ENCODE peak calls at places on chromosomes 2 and 18, in four cellular contexts. Z is mesendoderm, K is H1, W is IMR-90. N is an unnamed sample.

GRCh38 chr2:226738821-226739507 is 60.7 kb downstream of the IRS1 start:
- DNase-seq in Z (peak), W (no peak), K (no peak), N (no peak)

GRCh38 chr2:138779451-138780440 is at the start of gene NXPH2:
- DNase-seq in W (no peak), Z (peak), K (peak), N (peak)

GRCh38 chr2:137467246-137467862 is 496.9 kb upstream of the HNMT start:
- DNase-seq in Z (peak), W (no peak), K (peak), N (peak)

GRCh38 chr2:237254369-237254861 is 159.5 kb downstream of the COL6A3 start:
- DNase-seq in Z (no peak), W (peak), K (no peak), N (no peak)

GRCh38 chr2:216560695-216561370 is 62.2 kb downstream of the RPL37A start:
- DNase-seq in K (no peak), W (peak), Z (no peak), N (no peak)

GRCh38 chr2:31188141-31188540 is 29.2 kb downstream of the CAPN14 start:
- DNase-seq in K (peak), W (no peak), Z (no peak), N (no peak)

GRCh38 chr2:3703741-3704355 is 473 bp downstream of the DCDC2C start:
- DNase-seq in W (no peak), Z (no peak), K (no peak), N (no peak)

GRCh38 chr2:112691761-112692370 is 29.0 kb upstream of the NT5DC4 start:
- DNase-seq in Z (no peak), K (no peak), W (peak), N (no peak)

GRCh38 chr18:44712025-44712424 is 31.3 kb downstream of the SETBP1 start:
- DNase-seq in W (no peak), K (no peak), Z (peak), N (no peak)

GRCh38 chr2:11399113-11399762 is 54.8 kb upstream of the ROCK2 start:
- DNase-seq in K (no peak), Z (no peak), W (no peak), N (no peak)

GRCh38 chr18:35441857-35442595 is 55.7 kb downstream of the INO80C start:
- DNase-seq in Z (no peak), K (no peak), W (no peak), N (no peak)

GRCh38 chr2:72475246-72475645 is 327.6 kb upstream of the CYP26B1 start:
- DNase-seq in Z (peak), W (no peak), K (no peak), N (no peak)

GRCh38 chr2:238101891-238102841 is 2.0 kb downstream of the ESPNL start:
- DNase-seq in W (no peak), K (peak), Z (peak), N (peak)

GRCh38 chr2:181063696-181064095 is 83.3 kb downstream of the UBE2E3 start:
- DNase-seq in K (no peak), W (peak), Z (no peak), N (no peak)

GRCh38 chr18:68588169-68588568 is 126.7 kb downstream of the TMX3 start:
- DNase-seq in W (no peak), Z (peak), K (no peak), N (no peak)

GRCh38 chr2:7738596-7738995 is 821.4 kb downstream of the RNF144A start:
- DNase-seq in Z (no peak), W (no peak), K (no peak), N (no peak)

GRCh38 chr18:55795101-55795669 is 207.2 kb upstream of the TCF4 start:
- DNase-seq in Z (no peak), K (no peak), W (peak), N (no peak)

GRCh38 chr2:149972039-149972438 is 384.5 kb upstream of the MMADHC start:
- DNase-seq in W (peak), K (no peak), Z (no peak), N (no peak)

GRCh38 chr2:217978536-217979150 is 24.2 kb downstream of the TNS1 start:
- DNase-seq in Z (peak), K (peak), W (no peak), N (peak)

GRCh38 chr2:69567157-69567908 is 76.2 kb downstream of the AAK1 start:
- DNase-seq in W (peak), K (no peak), Z (no peak), N (no peak)

GRCh38 chr2:101188683-101189405 is 37.7 kb upstream of the TBC1D8 start:
- DNase-seq in Z (peak), K (peak), W (peak), N (peak)

GRCh38 chr18:10526211-10526949 is 553 bp downstream of the NAPG start:
- DNase-seq in K (peak), W (peak), Z (peak), N (peak)

GRCh38 chr2:70616168-70616694 is 62.6 kb upstream of the TGFA start:
- DNase-seq in W (no peak), Z (no peak), K (no peak), N (no peak)

GRCh38 chr2:169280502-169280901 is 81.8 kb downstream of the LRP2 start:
- DNase-seq in W (no peak), K (no peak), Z (no peak), N (no peak)

GRCh38 chr2:70124983-70125480 is 37.8 kb downstream of the PCBP1 start:
- DNase-seq in W (peak), Z (peak), K (peak), N (peak)

GRCh38 chr2:207254526-207255464 is 89.0 kb upstream of the KLF7 start:
- DNase-seq in W (peak), K (no peak), Z (peak), N (no peak)

DNA sequence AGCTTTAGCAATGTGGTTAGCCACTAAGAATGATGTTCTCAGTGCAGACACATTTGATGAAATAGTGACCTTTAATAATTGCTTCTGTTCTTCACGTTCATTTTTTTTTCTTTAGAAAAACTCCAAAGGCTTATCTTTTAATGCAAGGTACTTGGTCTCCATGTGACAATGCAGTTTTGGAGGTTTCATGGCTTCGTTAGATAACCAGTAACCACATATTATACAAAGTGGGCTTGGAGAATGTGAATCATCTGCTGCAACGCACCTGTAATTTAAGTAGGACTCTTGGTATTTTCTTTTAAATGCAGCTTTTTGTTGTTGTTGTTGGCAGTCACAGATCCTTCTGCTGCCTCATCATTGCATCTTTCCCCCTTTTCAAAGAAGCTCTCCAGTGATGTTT is 1606.3 kb downstream of the SUCLG1 start:
- DNase-seq in Z (no peak), W (no peak), K (no peak), N (no peak)
- H3K56ac ChIP-seq in Z (no peak), W (no peak), K (no peak), N (no peak)

DNA sequence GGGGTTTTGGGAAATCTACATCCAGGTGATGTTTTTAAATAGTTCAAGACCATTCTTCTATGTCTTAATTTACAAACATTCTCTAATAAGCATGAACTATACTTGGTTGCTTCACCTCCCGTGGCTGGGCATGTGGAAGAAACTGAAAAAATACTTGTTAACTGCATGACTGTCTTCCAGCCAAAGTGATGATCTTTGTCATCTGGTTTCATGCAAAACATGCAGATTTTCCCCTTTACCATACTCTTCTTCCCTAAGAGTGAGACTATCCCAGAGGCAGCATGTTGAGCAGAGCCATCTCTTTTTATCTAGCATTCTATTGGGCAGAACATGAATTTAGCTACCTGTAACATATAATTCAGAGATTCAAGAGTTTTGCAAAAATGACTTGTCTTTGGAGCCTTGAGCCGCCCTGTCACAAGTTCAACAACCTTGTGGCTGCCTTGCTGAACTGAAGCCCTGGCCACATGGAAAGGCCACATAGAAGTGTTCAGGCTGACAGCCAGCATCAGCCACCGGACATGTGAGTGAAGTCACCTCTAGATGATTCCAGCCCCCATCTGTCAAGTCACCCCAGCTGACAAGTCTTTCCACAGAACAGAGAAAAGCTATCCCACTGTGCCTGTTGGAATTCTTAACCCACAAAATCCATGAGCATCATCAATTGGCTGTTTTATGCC is 142.8 kb downstream of the ANKRD44 start:
- DNase-seq in Z (no peak), K (no peak), W (no peak), N (no peak)
- H3K23ac ChIP-seq in Z (no peak), K (no peak), W (no peak), N (no peak)

GRCh38 chr2:189221811-189222210 is 42.2 kb upstream of the COL5A2 start:
- DNase-seq in W (peak), K (no peak), Z (no peak), N (no peak)

GRCh38 chr2:189222440-189222839 is 42.9 kb upstream of the COL5A2 start:
- DNase-seq in Z (no peak), K (no peak), W (no peak), N (no peak)

GRCh38 chr2:189226017-189226416 is 46.5 kb upstream of the COL5A2 start:
- DNase-seq in K (no peak), W (no peak), Z (no peak), N (no peak)

DNA sequence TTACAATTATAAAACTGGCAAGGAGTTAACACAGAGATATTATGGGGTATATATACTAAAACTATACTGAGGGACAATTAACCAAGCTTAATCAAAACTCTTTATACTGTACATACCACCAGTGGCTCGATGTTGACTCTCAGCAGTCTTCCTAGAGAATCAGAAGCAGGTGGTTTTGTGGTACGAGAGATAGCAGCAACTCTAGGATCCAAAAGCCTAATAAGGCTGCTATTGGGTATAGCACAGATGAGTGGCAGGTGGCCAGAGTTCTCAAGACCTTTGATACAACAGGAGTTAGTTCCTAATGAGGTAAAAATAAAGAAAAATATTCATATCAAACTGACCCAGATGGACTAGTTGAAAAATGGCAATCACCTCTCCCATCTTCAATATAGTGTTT is 45.5 kb upstream of the COL5A2 start:
- DNase-seq in Z (no peak), W (no peak), K (no peak), N (no peak)
- H3K56ac ChIP-seq in Z (no peak), W (no peak), K (no peak), N (no peak)

GRCh38 chr2:111166115-111166514 is 45.4 kb downstream of the BCL2L11 start:
- DNase-seq in Z (no peak), K (no peak), W (no peak), N (peak)
- H3K23ac ChIP-seq in Z (no peak), K (no peak), W (no peak), N (no peak)

DNA sequence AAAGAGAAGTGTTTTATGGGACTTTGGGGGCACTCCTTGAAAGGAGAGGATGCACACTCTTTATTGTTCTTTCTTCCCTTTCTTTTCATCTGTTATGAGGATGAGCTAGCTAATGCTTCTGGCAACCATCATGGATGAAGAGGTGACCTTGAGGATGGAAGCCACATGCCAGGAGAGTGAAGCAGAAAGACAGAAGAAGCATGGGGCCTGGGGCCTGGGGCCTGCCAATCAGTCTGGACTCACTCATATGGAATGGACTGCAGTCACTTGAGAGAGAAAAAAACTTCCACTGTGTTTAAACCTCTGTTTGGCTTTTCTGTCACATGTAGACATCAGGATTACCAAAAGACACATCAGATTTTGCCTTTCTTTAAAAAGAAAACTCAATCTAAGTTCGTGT is 35.8 kb upstream of the ZFP36L2 start:
- DNase-seq in K (no peak), Z (no peak), W (peak), N (no peak)
- H3K56ac ChIP-seq in K (no peak), Z (no peak), W (no peak), N (no peak)

DNA sequence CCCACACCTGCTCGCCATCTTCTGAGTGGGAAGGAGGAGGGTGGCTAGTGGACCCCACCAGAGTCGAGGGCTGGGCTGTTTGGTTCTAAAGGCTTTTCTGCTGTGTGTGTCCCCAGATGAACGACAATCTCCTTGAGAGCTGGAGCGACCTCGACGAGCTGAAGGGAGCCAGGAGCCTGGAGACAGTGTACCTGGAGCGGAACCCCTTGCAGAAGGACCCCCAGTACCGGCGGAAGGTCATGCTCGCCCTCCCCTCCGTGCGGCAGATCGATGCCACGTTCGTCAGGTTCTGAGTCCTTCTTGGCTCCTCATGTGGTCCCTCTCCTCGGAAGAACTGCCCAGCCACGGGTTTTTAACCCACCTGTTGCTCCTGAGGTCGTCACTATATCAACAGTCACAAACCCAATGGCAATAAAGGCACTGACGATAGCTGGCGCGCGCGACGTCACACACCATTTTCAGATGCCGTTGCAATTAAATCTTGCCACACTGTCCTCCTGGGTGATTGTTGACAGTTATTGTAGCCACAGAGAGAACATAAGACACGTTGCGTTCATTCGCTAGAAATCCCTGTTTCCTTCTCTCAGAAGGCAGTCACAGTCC is 5.8 kb upstream of the ANO7 start:
- DNase-seq in W (no peak), Z (no peak), K (no peak), N (no peak)
- H3K23ac ChIP-seq in W (no peak), Z (no peak), K (no peak), N (no peak)